ENCODE peak calls at places on chromosomes 16 and 17, in ten cellular contexts. One of them, this sample, is unnamed.

GRCh38 chr17:82020874-82021727 is 1.6 kb downstream of the CENPX start:
- DNase-seq in transverse colon: peak
- DNase-seq in EL: peak
- DNase-seq in fibroblast of the aortic adventitia: peak
- DNase-seq in NCI-H774: peak
- DNase-seq in HL-60: peak
- DNase-seq in NB4: peak
- DNase-seq in activated T-cell treated with anti-CD3 and anti-CD28 coated beads for 1 hour: peak
- DNase-seq in glomerular endothelial cell: no peak
- DNase-seq in D721Med: no peak
- DNase-seq in this sample: peak

GRCh38 chr17:2111691-2112090 is 56.8 kb downstream of the HIC1 start:
- DNase-seq in transverse colon: no peak
- DNase-seq in EL: peak
- DNase-seq in fibroblast of the aortic adventitia: peak
- DNase-seq in NCI-H774: no peak
- DNase-seq in HL-60: no peak
- DNase-seq in NB4: no peak
- DNase-seq in activated T-cell treated with anti-CD3 and anti-CD28 coated beads for 1 hour: no peak
- DNase-seq in glomerular endothelial cell: no peak
- DNase-seq in D721Med: no peak
- DNase-seq in this sample: no peak

GRCh38 chr16:88649924-88650748 is 717 bp downstream of the CYBA start:
- DNase-seq in transverse colon: peak
- DNase-seq in EL: no peak
- DNase-seq in fibroblast of the aortic adventitia: no peak
- DNase-seq in NCI-H774: no peak
- DNase-seq in HL-60: peak
- DNase-seq in NB4: peak
- DNase-seq in activated T-cell treated with anti-CD3 and anti-CD28 coated beads for 1 hour: no peak
- DNase-seq in glomerular endothelial cell: no peak
- DNase-seq in D721Med: no peak
- DNase-seq in this sample: no peak

GRCh38 chr17:10579270-10579669 is 29.8 kb upstream of the MYH2 start:
- DNase-seq in transverse colon: no peak
- DNase-seq in EL: peak
- DNase-seq in fibroblast of the aortic adventitia: no peak
- DNase-seq in NCI-H774: no peak
- DNase-seq in HL-60: no peak
- DNase-seq in NB4: peak
- DNase-seq in activated T-cell treated with anti-CD3 and anti-CD28 coated beads for 1 hour: no peak
- DNase-seq in glomerular endothelial cell: no peak
- DNase-seq in D721Med: no peak
- DNase-seq in this sample: no peak

GRCh38 chr17:71114911-71115668 is 945.8 kb downstream of the KCNJ2 start:
- DNase-seq in transverse colon: no peak
- DNase-seq in EL: no peak
- DNase-seq in fibroblast of the aortic adventitia: no peak
- DNase-seq in NCI-H774: no peak
- DNase-seq in HL-60: no peak
- DNase-seq in NB4: no peak
- DNase-seq in activated T-cell treated with anti-CD3 and anti-CD28 coated beads for 1 hour: no peak
- DNase-seq in glomerular endothelial cell: no peak
- DNase-seq in D721Med: no peak
- DNase-seq in this sample: no peak

GRCh38 chr16:54374136-54374535 is 87.5 kb upstream of the IRX3 start:
- DNase-seq in transverse colon: no peak
- DNase-seq in EL: peak
- DNase-seq in fibroblast of the aortic adventitia: peak
- DNase-seq in NCI-H774: no peak
- DNase-seq in HL-60: no peak
- DNase-seq in NB4: peak
- DNase-seq in activated T-cell treated with anti-CD3 and anti-CD28 coated beads for 1 hour: no peak
- DNase-seq in glomerular endothelial cell: no peak
- DNase-seq in D721Med: no peak
- DNase-seq in this sample: no peak

GRCh38 chr17:78882546-78883089 is 20.4 kb downstream of the CEP295NL start:
- DNase-seq in transverse colon: no peak
- DNase-seq in EL: no peak
- DNase-seq in fibroblast of the aortic adventitia: no peak
- DNase-seq in NCI-H774: no peak
- DNase-seq in HL-60: peak
- DNase-seq in NB4: peak
- DNase-seq in activated T-cell treated with anti-CD3 and anti-CD28 coated beads for 1 hour: no peak
- DNase-seq in glomerular endothelial cell: no peak
- DNase-seq in D721Med: no peak
- DNase-seq in this sample: no peak

GRCh38 chr16:25633549-25633948 is 58.2 kb upstream of the HS3ST4 start:
- DNase-seq in transverse colon: no peak
- DNase-seq in EL: peak
- DNase-seq in fibroblast of the aortic adventitia: no peak
- DNase-seq in NCI-H774: no peak
- DNase-seq in HL-60: no peak
- DNase-seq in NB4: no peak
- DNase-seq in activated T-cell treated with anti-CD3 and anti-CD28 coated beads for 1 hour: no peak
- DNase-seq in glomerular endothelial cell: no peak
- DNase-seq in D721Med: no peak
- DNase-seq in this sample: peak

GRCh38 chr16:8874388-8874787 is 5.6 kb upstream of the CARHSP1 start:
- DNase-seq in transverse colon: no peak
- DNase-seq in EL: no peak
- DNase-seq in fibroblast of the aortic adventitia: peak
- DNase-seq in NCI-H774: no peak
- DNase-seq in HL-60: no peak
- DNase-seq in NB4: no peak
- DNase-seq in activated T-cell treated with anti-CD3 and anti-CD28 coated beads for 1 hour: no peak
- DNase-seq in glomerular endothelial cell: no peak
- DNase-seq in D721Med: no peak
- DNase-seq in this sample: no peak

GRCh38 chr17:4229627-4230026 is 34.2 kb downstream of the ANKFY1 start:
- DNase-seq in transverse colon: peak
- DNase-seq in EL: peak
- DNase-seq in fibroblast of the aortic adventitia: peak
- DNase-seq in NCI-H774: no peak
- DNase-seq in HL-60: no peak
- DNase-seq in NB4: no peak
- DNase-seq in activated T-cell treated with anti-CD3 and anti-CD28 coated beads for 1 hour: no peak
- DNase-seq in glomerular endothelial cell: no peak
- DNase-seq in D721Med: no peak
- DNase-seq in this sample: peak

GRCh38 chr17:17957584-17957916 is 14.7 kb downstream of the TOM1L2 start:
- DNase-seq in transverse colon: no peak
- DNase-seq in EL: no peak
- DNase-seq in fibroblast of the aortic adventitia: no peak
- DNase-seq in NCI-H774: no peak
- DNase-seq in HL-60: no peak
- DNase-seq in NB4: no peak
- DNase-seq in activated T-cell treated with anti-CD3 and anti-CD28 coated beads for 1 hour: no peak
- DNase-seq in glomerular endothelial cell: no peak
- DNase-seq in D721Med: no peak
- DNase-seq in this sample: no peak

GRCh38 chr17:28407130-28407973 is 1.3 kb upstream of the SLC46A1 start:
- DNase-seq in transverse colon: no peak
- DNase-seq in EL: no peak
- DNase-seq in fibroblast of the aortic adventitia: no peak
- DNase-seq in NCI-H774: no peak
- DNase-seq in HL-60: no peak
- DNase-seq in NB4: no peak
- DNase-seq in activated T-cell treated with anti-CD3 and anti-CD28 coated beads for 1 hour: no peak
- DNase-seq in glomerular endothelial cell: no peak
- DNase-seq in D721Med: no peak
- DNase-seq in this sample: no peak

GRCh38 chr16:10942352-10943297 is at the start of gene DEXI:
- DNase-seq in transverse colon: peak
- DNase-seq in EL: peak
- DNase-seq in fibroblast of the aortic adventitia: peak
- DNase-seq in NCI-H774: peak
- DNase-seq in HL-60: peak
- DNase-seq in NB4: peak
- DNase-seq in activated T-cell treated with anti-CD3 and anti-CD28 coated beads for 1 hour: peak
- DNase-seq in glomerular endothelial cell: no peak
- DNase-seq in D721Med: peak
- DNase-seq in this sample: peak

GRCh38 chr17:65556910-65557348 is 4.5 kb downstream of the AXIN2 start:
- DNase-seq in transverse colon: no peak
- DNase-seq in EL: no peak
- DNase-seq in fibroblast of the aortic adventitia: peak
- DNase-seq in NCI-H774: no peak
- DNase-seq in HL-60: no peak
- DNase-seq in NB4: no peak
- DNase-seq in activated T-cell treated with anti-CD3 and anti-CD28 coated beads for 1 hour: no peak
- DNase-seq in glomerular endothelial cell: no peak
- DNase-seq in D721Med: no peak
- DNase-seq in this sample: no peak

GRCh38 chr16:31868701-31869167 is 4.9 kb upstream of the ZNF267 start:
- DNase-seq in transverse colon: peak
- DNase-seq in EL: peak
- DNase-seq in fibroblast of the aortic adventitia: peak
- DNase-seq in NCI-H774: peak
- DNase-seq in HL-60: peak
- DNase-seq in NB4: peak
- DNase-seq in activated T-cell treated with anti-CD3 and anti-CD28 coated beads for 1 hour: peak
- DNase-seq in glomerular endothelial cell: no peak
- DNase-seq in D721Med: peak
- DNase-seq in this sample: peak

GRCh38 chr16:27703545-27703944 is 153.6 kb downstream of the KATNIP start:
- DNase-seq in transverse colon: no peak
- DNase-seq in EL: peak
- DNase-seq in fibroblast of the aortic adventitia: peak
- DNase-seq in NCI-H774: no peak
- DNase-seq in HL-60: no peak
- DNase-seq in NB4: no peak
- DNase-seq in activated T-cell treated with anti-CD3 and anti-CD28 coated beads for 1 hour: no peak
- DNase-seq in glomerular endothelial cell: peak
- DNase-seq in D721Med: no peak
- DNase-seq in this sample: no peak

GRCh38 chr17:60148300-60148838 is 1.4 kb upstream of the CA4 start:
- DNase-seq in transverse colon: no peak
- DNase-seq in EL: no peak
- DNase-seq in fibroblast of the aortic adventitia: no peak
- DNase-seq in NCI-H774: no peak
- DNase-seq in HL-60: no peak
- DNase-seq in NB4: no peak
- DNase-seq in activated T-cell treated with anti-CD3 and anti-CD28 coated beads for 1 hour: no peak
- DNase-seq in glomerular endothelial cell: no peak
- DNase-seq in D721Med: no peak
- DNase-seq in this sample: no peak

GRCh38 chr17:63460018-63460417 is 13.9 kb upstream of the CYB561 start:
- DNase-seq in transverse colon: no peak
- DNase-seq in EL: no peak
- DNase-seq in fibroblast of the aortic adventitia: no peak
- DNase-seq in NCI-H774: no peak
- DNase-seq in HL-60: no peak
- DNase-seq in NB4: no peak
- DNase-seq in activated T-cell treated with anti-CD3 and anti-CD28 coated beads for 1 hour: no peak
- DNase-seq in glomerular endothelial cell: no peak
- DNase-seq in D721Med: no peak
- DNase-seq in this sample: no peak

GRCh38 chr16:79098897-79099296 is 501.6 kb downstream of the MAF start:
- DNase-seq in transverse colon: no peak
- DNase-seq in EL: no peak
- DNase-seq in fibroblast of the aortic adventitia: no peak
- DNase-seq in NCI-H774: no peak
- DNase-seq in HL-60: peak
- DNase-seq in NB4: peak
- DNase-seq in activated T-cell treated with anti-CD3 and anti-CD28 coated beads for 1 hour: no peak
- DNase-seq in glomerular endothelial cell: no peak
- DNase-seq in D721Med: no peak
- DNase-seq in this sample: no peak

This sample was measured in H54.